ENCODE peak calls at places on chromosomes 12 and 14, in five cellular contexts. Y, W, E, K and G are unnamed samples.

GRCh38 chr12:79547735-79548347 is 142.9 kb downstream of the PAWR start:
- DNase-seq in K (peak), E (peak), Y (peak), W (peak), G (peak)

GRCh38 chr14:60092516-60092915 is 793 bp downstream of the PCNX4 start:
- DNase-seq in E (no peak), W (peak), K (peak), Y (peak), G (peak)

GRCh38 chr12:98211914-98212695 is 303.3 kb upstream of the TMPO start:
- DNase-seq in K (no peak), W (no peak), Y (peak), E (no peak), G (no peak)

GRCh38 chr12:130153803-130154202 is 8.5 kb upstream of the FZD10 start:
- DNase-seq in K (no peak), W (no peak), Y (no peak), E (no peak), G (no peak)

GRCh38 chr12:123085730-123086487 is 65.0 kb downstream of the PITPNM2 start:
- DNase-seq in Y (peak), W (no peak), K (peak), E (no peak), G (peak)

GRCh38 chr12:132167610-132168310 is 23.5 kb downstream of the NOC4L start:
- DNase-seq in W (no peak), E (no peak), Y (no peak), K (no peak), G (no peak)

GRCh38 chr14:80948291-80948690 is 6.8 kb upstream of the CEP128 start:
- DNase-seq in W (no peak), E (no peak), Y (no peak), K (no peak), G (no peak)

GRCh38 chr12:111444706-111445310 is 39.1 kb downstream of the SH2B3 start:
- DNase-seq in K (no peak), Y (no peak), E (peak), W (no peak), G (no peak)

GRCh38 chr12:7092229-7092985 is at the start of gene C1R:
- DNase-seq in W (peak), Y (peak), E (no peak), K (peak), G (peak)

GRCh38 chr12:65505321-65506121 is 227.0 kb downstream of the MSRB3 start:
- DNase-seq in Y (no peak), W (no peak), K (no peak), E (no peak), G (no peak)

GRCh38 chr12:5204271-5204670 is 160.6 kb downstream of the KCNA5 start:
- DNase-seq in Y (no peak), K (no peak), W (no peak), E (no peak), G (no peak)

GRCh38 chr14:89320381-89321000 is 96.5 kb downstream of the FOXN3 start:
- DNase-seq in K (no peak), W (no peak), Y (no peak), E (no peak), G (peak)

GRCh38 chr12:131142891-131143637 is 189.4 kb downstream of the ADGRD1 start:
- DNase-seq in E (no peak), K (peak), W (no peak), Y (peak), G (no peak)

GRCh38 chr14:29749327-29749726 is 178.3 kb downstream of the PRKD1 start:
- DNase-seq in Y (peak), E (no peak), W (peak), K (no peak), G (peak)

GRCh38 chr12:124569375-124570148 is 2.1 kb upstream of the NCOR2 start:
- DNase-seq in E (no peak), K (no peak), W (no peak), Y (no peak), G (no peak)

GRCh38 chr12:112096667-112097066 is 11.9 kb downstream of the NAA25 start:
- DNase-seq in W (peak), Y (peak), K (no peak), E (no peak), G (peak)

GRCh38 chr12:63498239-63498638 is 170.1 kb downstream of the DPY19L2 start:
- DNase-seq in K (no peak), Y (no peak), W (no peak), E (no peak), G (no peak)

GRCh38 chr12:124567035-124567672 is at the start of gene NCOR2:
- DNase-seq in W (peak), K (peak), Y (no peak), E (no peak), G (no peak)

GRCh38 chr12:52496590-52497071 is 3.6 kb upstream of the KRT6A start:
- DNase-seq in W (no peak), K (no peak), Y (peak), E (no peak), G (peak)

GRCh38 chr12:84727964-84728363 is 184.6 kb downstream of the SLC6A15 start:
- DNase-seq in K (no peak), E (no peak), Y (no peak), W (no peak), G (no peak)
- TF ChIP-seq RAD21 in K (no peak), E (no peak), Y (no peak), W (no peak), G (no peak)

DNA sequence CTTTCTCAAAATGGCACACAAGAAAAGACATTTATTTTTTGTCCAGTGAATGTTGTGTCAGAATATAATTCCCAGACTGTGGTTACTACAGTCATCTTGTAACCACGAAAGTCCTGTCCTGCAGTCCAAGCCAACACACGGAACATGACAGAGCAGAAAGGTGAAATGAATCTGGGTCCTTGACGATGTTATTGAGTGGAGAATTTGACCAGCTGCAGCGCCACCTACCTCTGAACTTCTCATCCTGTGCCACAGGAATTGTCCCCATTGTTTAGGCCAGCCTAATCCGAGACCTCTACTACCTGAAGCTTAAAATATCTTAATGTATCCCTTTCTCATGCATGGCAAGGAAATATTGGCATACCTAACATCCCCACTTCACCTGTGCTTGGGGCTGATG is 64.1 kb upstream of the OTX2 start:
- DNase-seq in Y (peak), E (no peak), K (no peak), W (peak), G (no peak)
- TF ChIP-seq RCOR1 in Y (no peak), E (no peak), K (no peak), W (no peak), G (no peak)

DNA sequence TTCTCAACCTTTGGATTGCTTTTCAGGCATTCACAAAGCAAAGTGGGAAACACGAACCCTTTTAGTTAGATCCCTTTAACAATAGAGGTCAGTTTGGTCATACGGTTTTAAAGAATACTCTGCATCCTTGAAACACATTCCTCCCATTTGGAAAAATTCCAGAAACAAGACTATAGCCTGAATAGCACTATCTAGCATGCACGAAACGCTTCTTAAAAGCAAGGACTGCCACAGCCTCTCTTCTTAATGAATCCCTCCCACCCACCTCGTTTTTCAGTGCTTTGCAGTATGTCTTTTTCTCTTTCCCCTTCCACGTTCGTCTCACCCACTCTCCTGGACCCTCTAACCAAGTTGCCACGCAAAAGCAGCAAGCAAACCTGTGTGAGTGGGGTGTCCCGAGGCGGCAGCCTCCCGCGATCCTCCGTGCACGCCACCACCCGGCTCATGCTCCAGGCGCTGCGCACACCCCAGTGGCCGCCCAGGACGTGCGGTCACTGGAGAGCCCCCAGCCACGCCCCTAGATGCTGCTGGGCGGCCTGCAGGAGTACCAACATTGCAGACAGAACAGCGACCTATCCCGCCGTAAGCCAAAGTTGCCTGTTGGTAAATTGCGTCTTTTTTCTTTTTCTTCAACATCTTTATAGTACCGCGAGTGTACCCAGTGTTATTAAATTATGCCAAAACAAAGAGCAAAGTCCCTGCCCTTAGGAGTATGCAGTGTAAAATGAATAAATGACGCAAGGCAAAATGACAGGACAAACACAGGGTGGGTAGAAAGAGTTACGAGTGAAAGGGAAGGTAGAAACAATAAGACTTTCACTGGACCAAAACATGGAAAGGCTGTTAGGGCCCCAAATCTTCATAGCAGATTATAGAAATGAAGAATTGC is at the start of gene SLC38A4:
- DNase-seq in E (no peak), Y (no peak), K (peak), W (peak), G (peak)
- TF ChIP-seq RAD21 in E (no peak), Y (no peak), K (no peak), W (no peak), G (peak)

GRCh38 chr14:68232643-68233055 is 413.1 kb downstream of the RAD51B start:
- DNase-seq in E (peak), Y (peak), K (no peak), W (peak), G (peak)
- TF ChIP-seq RCOR1 in E (no peak), Y (no peak), K (no peak), W (no peak), G (no peak)

DNA sequence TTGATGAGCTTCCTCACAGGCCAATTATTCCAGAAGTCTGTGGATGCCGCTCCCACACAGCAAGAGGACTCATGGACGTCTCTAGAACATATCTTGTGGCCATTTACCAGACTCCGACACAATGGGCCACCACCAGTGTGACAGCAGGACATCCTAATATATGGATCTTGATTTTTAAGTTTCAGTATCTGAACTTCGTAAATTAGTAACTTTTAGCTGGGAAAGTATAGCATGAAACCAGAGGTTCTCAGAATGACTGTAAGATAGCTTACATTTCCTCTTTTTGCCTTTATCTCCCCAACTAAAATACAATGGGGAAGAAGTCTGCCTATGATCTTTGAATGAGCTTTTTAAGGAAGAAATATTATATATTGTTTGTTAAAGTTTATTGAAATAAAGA is 87.0 kb downstream of the DNAI7 start:
- DNase-seq in K (no peak), E (peak), Y (no peak), W (no peak), G (no peak)
- TF ChIP-seq RAD21 in K (no peak), E (no peak), Y (no peak), W (no peak), G (no peak)

DNA sequence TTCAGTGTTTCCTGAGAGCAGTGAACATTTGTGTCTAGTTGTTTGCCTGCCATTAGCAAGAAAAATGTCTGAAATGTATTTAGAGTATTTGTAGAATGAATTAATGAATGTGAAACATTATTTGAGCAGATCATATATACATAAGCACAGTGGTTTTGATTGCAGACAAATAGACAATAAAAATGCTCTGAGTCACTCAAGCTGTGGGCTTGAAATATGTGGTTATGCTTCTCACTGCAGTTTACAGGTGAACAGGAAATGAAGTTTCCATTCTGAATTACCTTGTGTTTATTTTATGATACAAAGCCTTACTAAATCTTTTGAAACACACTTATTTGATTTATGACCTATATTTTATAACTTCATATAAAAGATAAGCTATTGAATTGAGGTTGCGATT is 827.7 kb downstream of the TMTC2 start:
- DNase-seq in Y (no peak), W (no peak), K (no peak), E (no peak), G (no peak)
- TF ChIP-seq RCOR1 in Y (no peak), W (no peak), K (no peak), E (no peak), G (no peak)

DNA sequence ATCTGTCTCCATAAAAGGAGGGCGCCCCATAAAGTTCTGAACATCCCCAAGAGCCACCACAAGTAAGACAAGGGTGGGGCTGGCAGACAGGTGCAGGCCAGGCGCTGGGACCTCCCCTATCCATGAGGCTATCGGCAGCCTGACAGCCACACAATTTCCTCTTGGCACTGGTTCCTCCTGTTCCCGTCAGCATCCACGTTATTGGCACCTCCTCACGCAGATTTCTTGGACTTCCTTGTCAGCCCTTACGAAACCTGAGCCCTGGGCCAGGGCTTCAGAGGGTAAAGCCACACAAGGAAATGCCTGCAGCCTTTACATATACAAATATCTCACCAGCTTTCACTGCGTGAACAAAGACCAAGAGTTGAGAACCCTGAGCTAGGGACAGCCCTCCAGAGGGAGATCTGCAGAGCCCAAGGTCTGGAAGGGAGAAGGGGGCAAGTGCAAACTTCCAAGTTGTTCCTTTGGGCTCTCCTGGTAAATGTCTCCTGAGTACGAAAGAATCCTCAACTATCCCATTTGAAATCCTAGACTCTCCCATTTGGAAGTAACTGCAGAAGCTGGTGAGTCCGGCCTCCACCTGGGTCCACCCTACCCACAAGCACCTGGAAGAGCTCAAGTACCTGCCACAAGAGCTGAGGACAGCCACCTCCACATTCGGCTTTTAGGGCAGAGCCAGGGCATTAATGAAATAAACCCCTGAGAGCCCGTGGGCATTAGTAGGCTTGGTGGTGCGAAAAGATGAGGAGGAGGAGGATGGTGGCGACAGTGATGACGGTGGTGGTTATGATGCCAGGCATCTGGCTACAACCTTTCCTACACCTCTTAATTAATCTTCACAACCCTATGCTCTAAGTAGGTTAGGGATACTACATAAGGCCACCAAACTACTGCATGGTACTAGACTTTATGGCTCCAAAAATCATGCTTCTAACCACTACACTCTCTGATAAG is 5.5 kb upstream of the TC2N start:
- DNase-seq in K (no peak), W (no peak), E (no peak), Y (peak), G (peak)
- TF ChIP-seq RAD21 in K (no peak), W (no peak), E (no peak), Y (no peak), G (no peak)

GRCh38 chr14:70957710-70958109 is 50.5 kb downstream of the PCNX1 start:
- DNase-seq in W (no peak), Y (no peak), E (no peak), K (no peak), G (no peak)

GRCh38 chr14:70954068-70954467 is 46.8 kb downstream of the PCNX1 start:
- DNase-seq in E (no peak), Y (no peak), W (no peak), K (no peak), G (no peak)

GRCh38 chr14:70952485-70952884 is 45.2 kb downstream of the PCNX1 start:
- DNase-seq in E (no peak), K (no peak), Y (no peak), W (no peak), G (no peak)

GRCh38 chr14:70955543-70956480 is 48.6 kb downstream of the PCNX1 start:
- DNase-seq in K (peak), E (no peak), W (peak), Y (peak), G (peak)

DNA sequence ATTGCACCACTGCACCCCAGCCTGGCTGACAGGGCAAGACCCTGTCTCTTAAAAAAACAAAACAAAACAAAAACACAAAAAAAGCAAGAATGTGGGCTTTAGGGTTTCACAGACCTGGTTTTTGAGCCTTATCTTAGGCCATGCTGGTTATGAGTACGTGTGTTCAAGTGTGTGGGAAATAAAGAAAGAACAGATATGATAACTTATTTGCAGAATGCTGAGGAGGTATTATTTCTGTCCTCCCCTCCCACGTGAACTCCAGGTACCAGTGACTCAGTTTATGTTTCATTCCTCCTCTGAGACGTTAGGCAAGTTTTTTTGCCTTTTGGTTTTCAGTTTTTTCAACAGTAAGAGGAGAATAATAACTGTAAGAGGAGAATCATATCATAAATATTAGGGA is 49.3 kb downstream of the PCNX1 start:
- DNase-seq in Y (no peak), W (no peak), E (no peak), K (no peak), G (no peak)
- TF ChIP-seq RCOR1 in Y (no peak), W (no peak), E (no peak), K (no peak), G (no peak)

GRCh38 chr12:18576104-18576622 is 161.6 kb downstream of the PLCZ1 start:
- DNase-seq in K (no peak), Y (no peak), E (no peak), W (no peak), G (peak)
- TF ChIP-seq RAD21 in K (no peak), Y (no peak), E (no peak), W (no peak), G (no peak)

GRCh38 chr12:10664499-10664898 is 9.4 kb downstream of the STYK1 start:
- DNase-seq in Y (no peak), W (no peak), K (no peak), E (no peak), G (no peak)

GRCh38 chr12:10663869-10664268 is 10.0 kb downstream of the STYK1 start:
- DNase-seq in E (no peak), W (no peak), Y (no peak), K (no peak), G (no peak)

DNA sequence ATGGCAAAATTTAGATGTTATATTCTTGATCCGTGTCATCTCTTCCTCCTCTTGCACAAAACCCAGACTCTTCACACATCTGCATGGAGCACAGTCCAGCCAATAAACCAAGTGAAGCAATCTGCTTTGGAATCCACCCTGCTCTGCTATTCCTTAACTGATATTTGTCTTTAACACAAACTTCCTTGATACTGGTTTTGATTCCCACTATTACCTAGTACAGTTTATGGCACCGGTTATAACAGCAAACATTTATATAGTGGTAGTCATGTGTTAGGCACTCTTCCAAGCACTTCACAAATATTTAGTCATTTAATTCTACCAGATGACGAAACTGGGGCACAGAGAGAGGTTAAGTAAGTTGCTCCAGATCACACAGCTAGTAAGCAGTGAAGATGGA is 12.5 kb downstream of the STYK1 start:
- DNase-seq in E (no peak), K (no peak), Y (peak), W (no peak), G (peak)
- TF ChIP-seq RCOR1 in E (no peak), K (no peak), Y (no peak), W (no peak), G (no peak)